ENCODE peak calls at places on chromosomes 2 and 18, in seven cellular contexts. X is neural progenitor cell, Z is PC-9, M is heart left ventricle, Q is AG04450, B is cardiac fibroblast, A is GM06990. E is an unnamed sample.

GRCh38 chr2:239597216-239597615 is 196.4 kb upstream of the HDAC4 start:
- DNase-seq in A (no peak), B (no peak), Q (no peak), X (no peak), Z (no peak), M (peak; percentile 23), E (peak; percentile 33)

GRCh38 chr2:61993422-61994024 is 88.0 kb downstream of the COMMD1 start:
- DNase-seq in M (no peak), Q (peak; percentile 11), A (no peak), X (peak; percentile 55), B (peak; percentile 68), Z (peak; percentile 53), E (no peak)

GRCh38 chr18:7846315-7846714 is 279.2 kb downstream of the PTPRM start:
- DNase-seq in A (no peak), X (no peak), Q (no peak), B (peak; percentile 21), Z (no peak), M (no peak), E (no peak)

GRCh38 chr18:46916551-46917107 is 678 bp downstream of the PIAS2 start:
- DNase-seq in Z (no peak), A (no peak), B (peak; percentile 40), X (no peak), M (no peak), Q (no peak), E (no peak)

GRCh38 chr2:88656690-88657089 is 29.4 kb upstream of the EIF2AK3 start:
- DNase-seq in M (no peak), X (no peak), Z (no peak), B (peak; percentile 50), Q (no peak), A (no peak), E (no peak)

GRCh38 chr2:26768759-26769500 is 4.8 kb downstream of the SLC35F6 start:
- DNase-seq in B (peak; percentile 74), A (no peak), Q (no peak), M (peak; percentile 86), X (no peak), Z (peak; percentile 76), E (peak; percentile 97)

GRCh38 chr2:212929116-212929515 is 222.3 kb downstream of the IKZF2 start:
- DNase-seq in X (no peak), B (no peak), Q (no peak), M (no peak), Z (peak; percentile 78), A (peak; percentile 10), E (no peak)

GRCh38 chr18:1408331-1408835 is 503.7 kb downstream of the ADCYAP1 start:
- DNase-seq in X (no peak), Z (no peak), B (no peak), M (no peak), A (no peak), Q (no peak), E (no peak)

GRCh38 chr2:224009605-224010330 is 29.3 kb downstream of the SERPINE2 start:
- DNase-seq in Z (peak; percentile 55), M (no peak), A (no peak), Q (no peak), B (peak; percentile 56), X (no peak), E (no peak)

GRCh38 chr2:199278099-199278498 is 179.6 kb downstream of the SATB2 start:
- DNase-seq in Q (no peak), X (peak; percentile 12), M (no peak), B (no peak), Z (peak; percentile 88), A (no peak), E (no peak)

GRCh38 chr2:209391776-209392401 is 32.0 kb upstream of the MAP2 start:
- DNase-seq in X (no peak), Q (no peak), Z (peak; percentile 65), B (peak; percentile 63), A (no peak), M (no peak), E (no peak)

GRCh38 chr2:85308951-85309555 is 18.7 kb downstream of the TGOLN2 start:
- DNase-seq in B (peak; percentile 53), A (no peak), M (peak; percentile 76), Z (no peak), Q (no peak), X (no peak), E (no peak)

GRCh38 chr2:154233231-154233630 is 361.5 kb downstream of the GALNT13 start:
- DNase-seq in M (no peak), X (no peak), Q (no peak), B (no peak), Z (no peak), A (no peak), E (no peak)

GRCh38 chr18:62325806-62326645 is 916 bp downstream of the TNFRSF11A start:
- DNase-seq in M (peak; percentile 65), A (peak; percentile 37), Z (peak; percentile 75), X (peak; percentile 37), B (peak; percentile 13), Q (no peak), E (no peak)

GRCh38 chr2:62293490-62294212 is 97.7 kb downstream of the B3GNT2 start:
- DNase-seq in M (peak; percentile 72), A (peak; percentile 41), Z (peak; percentile 95), Q (no peak), X (peak; percentile 93), B (peak; percentile 25), E (no peak)

GRCh38 chr2:64748561-64748960 is 94.8 kb upstream of the SERTAD2 start:
- DNase-seq in M (no peak), Q (no peak), X (no peak), B (no peak), A (no peak), Z (no peak), E (no peak)

GRCh38 chr2:39728941-39729351 is 50.1 kb downstream of the THUMPD2 start:
- DNase-seq in B (peak; percentile 52), X (peak; percentile 70), Z (peak; percentile 49), A (no peak), Q (no peak), M (no peak), E (peak; percentile 56)

GRCh38 chr2:60818272-60818671 is 62.2 kb downstream of the PAPOLG start:
- DNase-seq in X (no peak), A (no peak), Z (no peak), M (no peak), B (no peak), Q (no peak), E (peak; percentile 49)

GRCh38 chr2:201680743-201681142 is 17.7 kb downstream of the MPP4 start:
- DNase-seq in M (no peak), Z (no peak), A (no peak), Q (no peak), B (no peak), X (peak; percentile 61), E (no peak)

GRCh38 chr2:146147448-146148012 is 1627.6 kb upstream of the ZEB2 start:
- DNase-seq in Q (no peak), B (peak; percentile 23), X (peak; percentile 11), Z (no peak), M (no peak), A (no peak), E (no peak)
- TF ChIP-seq CTCF in Q (no peak), B (peak; percentile 6), X (peak; percentile 36), Z (no peak), M (no peak), A (no peak), E (no peak)

GRCh38 chr18:38545071-38545470 is 979.5 kb upstream of the CELF4 start:
- DNase-seq in Z (no peak), Q (no peak), B (peak; percentile 1), A (no peak), X (peak; percentile 37), M (no peak), E (no peak)
- TF ChIP-seq CTCF in Z (no peak), Q (no peak), B (no peak), A (peak; percentile 59), X (peak; percentile 57), M (no peak), E (no peak)

GRCh38 chr18:22018366-22018765 is 151.0 kb upstream of the GATA6 start:
- DNase-seq in Z (no peak), A (no peak), M (no peak), X (no peak), Q (no peak), B (no peak), E (no peak)
- TF ChIP-seq CTCF in Z (no peak), A (no peak), M (no peak), X (no peak), Q (no peak), B (no peak), E (no peak)

GRCh38 chr2:226799976-226800940 is 638 bp upstream of the IRS1 start:
- DNase-seq in M (no peak), Q (no peak), Z (no peak), X (peak; percentile 30), A (peak; percentile 19), B (peak; percentile 15), E (no peak)
- TF ChIP-seq CTCF in M (peak; percentile 53), Q (no peak), Z (no peak), X (peak; percentile 57), A (peak; percentile 23), B (no peak), E (peak; percentile 44)

GRCh38 chr2:225122582-225123486 is 80.6 kb upstream of the DOCK10 start:
- DNase-seq in X (peak; percentile 7), A (no peak), Z (no peak), Q (no peak), B (peak; percentile 31), M (no peak), E (no peak)
- TF ChIP-seq CTCF in X (peak; percentile 57), A (peak; percentile 52), Z (peak; percentile 78), Q (peak; percentile 55), B (peak; percentile 59), M (peak; percentile 19), E (peak; percentile 62)

DNA sequence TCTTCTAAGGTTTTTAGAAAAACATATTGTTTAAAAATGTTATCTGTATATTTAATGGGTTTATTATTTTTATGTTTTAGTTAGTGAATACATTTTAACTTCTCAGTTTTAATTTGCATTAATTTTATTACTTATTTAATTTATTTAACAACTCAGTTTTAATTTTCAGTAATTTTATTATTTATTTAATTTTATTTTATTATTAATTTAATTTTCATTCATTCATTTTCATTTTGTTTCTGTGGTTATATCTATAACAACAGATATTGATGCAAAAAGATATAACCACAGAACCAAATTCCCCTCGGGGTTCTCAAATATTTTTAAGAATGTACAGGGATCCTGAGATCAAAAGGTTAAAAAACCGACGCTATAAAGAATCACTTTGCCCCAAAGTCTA is 23.0 kb downstream of the FAM237A start:
- DNase-seq in B (no peak), Q (no peak), M (no peak), X (no peak), Z (no peak), A (no peak), E (no peak)
- TF ChIP-seq CTCF in B (no peak), Q (no peak), M (no peak), X (no peak), Z (no peak), A (no peak), E (no peak)

E was measured in CD14-positive monocyte.